ENCODE peak calls at places on chromosome 12, in eight cellular contexts. A, W, P, X, Z, E, H and C are unnamed samples.

GRCh38 chr12:11059784-11060183 is 2.3 kb downstream of the TAS2R46 start:
- DNase-seq in A (peak), E (no peak), W (no peak), Z (no peak), X (no peak), P (no peak), H (no peak), C (no peak)

GRCh38 chr12:27334052-27334720 is 1.6 kb downstream of the BMAL2 start:
- DNase-seq in E (no peak), Z (no peak), W (no peak), H (no peak), P (no peak), A (no peak), X (no peak), C (no peak)

GRCh38 chr12:51437471-51437870 is 12.8 kb downstream of the SLC4A8 start:
- DNase-seq in A (no peak), P (no peak), E (no peak), W (no peak), H (no peak), X (no peak), Z (no peak), C (no peak)

GRCh38 chr12:56115329-56115728 is 1.1 kb upstream of the RPL41 start:
- DNase-seq in W (peak), A (peak), H (no peak), E (no peak), Z (no peak), X (no peak), P (peak), C (no peak)

GRCh38 chr12:26122681-26123481 is 2.0 kb downstream of the BHLHE41 start:
- DNase-seq in H (peak), A (peak), X (no peak), E (no peak), Z (peak), P (peak), W (peak), C (no peak)

GRCh38 chr12:27486986-27487385 is 37.0 kb upstream of the PPFIBP1 start:
- DNase-seq in A (no peak), W (no peak), X (no peak), E (peak), H (no peak), Z (no peak), P (no peak), C (no peak)

GRCh38 chr12:30862486-30862885 is 64.1 kb upstream of the TSPAN11 start:
- DNase-seq in H (peak), E (no peak), A (no peak), P (no peak), Z (no peak), X (peak), W (no peak), C (no peak)

GRCh38 chr12:76023069-76023690 is 8.4 kb downstream of the PHLDA1 start:
- DNase-seq in H (no peak), E (no peak), P (no peak), W (no peak), A (no peak), X (no peak), Z (no peak), C (no peak)

GRCh38 chr12:130026608-130027176 is 122.9 kb upstream of the TMEM132D start:
- DNase-seq in X (no peak), P (peak), E (no peak), Z (peak), H (peak), W (peak), A (no peak), C (no peak)

GRCh38 chr12:101235686-101236085 is 25.6 kb upstream of the SLC5A8 start:
- DNase-seq in A (no peak), P (no peak), E (no peak), X (no peak), Z (no peak), W (no peak), H (no peak), C (no peak)

GRCh38 chr12:2336409-2336829 is 283.6 kb downstream of the CACNA1C start:
- DNase-seq in E (peak), P (peak), A (peak), W (no peak), Z (no peak), H (peak), X (no peak), C (no peak)

GRCh38 chr12:71439613-71440392 is at the start of gene LGR5:
- DNase-seq in Z (peak), E (no peak), P (peak), H (no peak), A (peak), X (no peak), W (peak), C (peak)

GRCh38 chr12:57368349-57369095 is 62.3 kb downstream of the R3HDM2 start:
- DNase-seq in W (no peak), P (peak), Z (no peak), E (no peak), X (no peak), H (no peak), A (no peak), C (no peak)

GRCh38 chr12:108360487-108360886 is 21.4 kb upstream of the CMKLR1 start:
- DNase-seq in X (no peak), Z (no peak), W (no peak), H (peak), P (no peak), E (no peak), A (peak), C (no peak)

GRCh38 chr12:124520258-124520657 is 47.2 kb downstream of the NCOR2 start:
- DNase-seq in P (peak), E (no peak), H (no peak), W (no peak), X (peak), Z (no peak), A (peak), C (no peak)

GRCh38 chr12:57838594-57839302 is 7.8 kb downstream of the CTDSP2 start:
- DNase-seq in P (no peak), W (no peak), E (no peak), Z (no peak), H (no peak), X (no peak), A (no peak), C (no peak)

GRCh38 chr12:4388662-4389061 is 9.2 kb upstream of the FGF23 start:
- DNase-seq in E (no peak), X (no peak), A (no peak), P (no peak), W (no peak), H (no peak), Z (no peak), C (no peak)

GRCh38 chr12:51349026-51349425 is 2.5 kb upstream of the CELA1 start:
- DNase-seq in E (peak), Z (no peak), P (no peak), A (peak), W (no peak), H (no peak), X (no peak), C (no peak)

DNA sequence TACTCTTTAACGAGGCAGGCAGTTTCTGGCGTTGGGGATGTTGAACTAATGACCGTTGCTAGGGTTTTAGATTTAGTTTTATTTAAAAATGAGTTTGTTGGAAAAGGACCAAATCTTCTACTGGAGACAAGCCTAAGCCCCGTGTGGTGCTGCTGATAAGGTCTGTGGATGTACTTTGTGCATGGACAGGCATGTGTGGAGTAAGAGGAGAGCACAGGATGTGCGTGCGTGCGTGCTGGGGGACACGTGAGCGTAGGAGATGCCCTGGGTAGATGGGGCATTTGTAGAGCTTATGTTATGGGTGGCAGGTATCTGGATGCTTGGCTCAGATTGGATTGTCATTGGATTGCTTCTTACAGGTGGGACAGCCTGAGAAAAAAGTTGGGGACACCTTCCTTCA is 5.7 kb downstream of the NTF3 start:
- DNase-seq in W (no peak), H (no peak), Z (no peak), X (no peak), P (no peak), A (no peak), E (no peak), C (no peak)
- TF ChIP-seq CTCF in W (no peak), H (no peak), Z (no peak), X (no peak), P (no peak), A (no peak), E (no peak), C (no peak)

DNA sequence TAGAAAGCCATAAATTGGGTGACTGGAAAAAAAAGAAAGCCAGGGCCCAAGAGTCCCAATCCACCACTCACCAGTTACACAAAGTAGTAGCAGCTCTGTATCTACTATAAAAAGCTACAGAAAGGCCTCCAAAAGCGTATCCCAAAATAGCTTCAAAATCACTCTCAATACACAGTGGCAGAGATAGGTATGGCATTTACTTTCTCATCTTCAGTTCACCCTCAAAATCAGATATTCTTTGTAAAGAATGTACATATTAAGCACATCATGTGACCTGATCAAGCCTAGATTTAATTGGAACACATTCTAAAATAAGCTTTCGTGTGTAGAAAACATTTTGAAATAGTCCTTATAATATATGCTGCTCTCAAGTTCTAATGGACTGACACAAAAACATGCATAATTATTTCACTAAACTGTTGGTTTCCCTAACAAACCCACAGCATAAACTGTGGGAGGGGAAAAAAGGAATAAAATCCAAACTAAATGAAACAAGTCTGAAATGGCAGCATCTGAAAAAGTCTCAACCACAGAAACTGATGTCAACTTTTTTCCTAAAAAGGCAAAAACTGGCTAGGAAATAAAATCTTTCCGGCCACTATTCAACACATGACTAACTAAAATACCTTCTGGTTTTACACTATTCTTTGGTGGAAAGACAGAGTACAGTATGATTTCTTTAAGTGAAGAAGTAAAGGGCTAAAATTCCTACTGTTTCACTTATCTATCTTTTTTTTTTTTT is 25.9 kb downstream of the UBE2N start:
- DNase-seq in P (no peak), E (no peak), W (no peak), X (no peak), H (peak), A (no peak), Z (no peak), C (no peak)
- TF ChIP-seq CTCF in P (no peak), E (no peak), W (no peak), X (no peak), H (no peak), A (no peak), Z (no peak), C (peak)

GRCh38 chr12:91422811-91423210 is 240.2 kb upstream of the DCN start:
- DNase-seq in H (no peak), X (no peak), A (no peak), P (no peak), Z (no peak), W (no peak), E (no peak), C (no peak)

GRCh38 chr12:91424506-91424905 is 241.9 kb upstream of the DCN start:
- DNase-seq in X (no peak), W (no peak), Z (no peak), E (no peak), P (no peak), H (no peak), A (no peak), C (no peak)

GRCh38 chr12:91419809-91420208 is 237.2 kb upstream of the DCN start:
- DNase-seq in H (peak), P (no peak), W (no peak), Z (no peak), E (no peak), A (no peak), X (no peak), C (no peak)

GRCh38 chr12:91423336-91424050 is 240.9 kb upstream of the DCN start:
- DNase-seq in W (no peak), H (no peak), X (no peak), A (no peak), E (no peak), Z (no peak), P (no peak), C (no peak)

GRCh38 chr12:91422107-91422506 is 239.5 kb upstream of the DCN start:
- DNase-seq in H (no peak), E (no peak), A (no peak), Z (no peak), W (no peak), P (no peak), X (no peak), C (no peak)
- TF ChIP-seq CTCF in H (no peak), E (no peak), A (no peak), Z (no peak), W (no peak), P (no peak), X (no peak), C (no peak)

DNA sequence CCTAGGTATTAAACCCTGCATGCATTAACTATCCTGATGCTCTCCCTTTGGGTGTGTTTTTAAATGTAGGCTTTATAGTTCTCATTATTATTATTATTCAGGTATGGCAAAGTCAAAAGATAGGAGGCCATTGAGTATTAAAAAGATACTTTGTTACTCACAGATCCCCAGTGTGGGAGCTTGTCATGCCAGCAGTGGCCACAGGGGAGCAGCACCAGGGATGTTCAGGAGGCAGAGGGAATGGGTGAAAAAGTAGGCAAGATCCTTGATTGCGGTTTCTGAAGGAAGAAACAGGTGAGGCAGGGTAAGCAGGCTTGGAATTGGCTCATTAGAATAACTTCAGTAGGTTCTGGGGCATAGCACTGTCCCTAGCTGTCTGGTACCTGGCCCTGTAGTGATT is 382.2 kb downstream of the MED13L start:
- DNase-seq in W (no peak), E (no peak), X (no peak), H (no peak), P (peak), A (no peak), Z (no peak), C (no peak)
- TF ChIP-seq CTCF in W (peak), E (peak), X (peak), H (peak), P (no peak), A (peak), Z (peak), C (peak)

GRCh38 chr12:7142809-7143465 is 12.8 kb downstream of the CLSTN3 start:
- DNase-seq in P (no peak), X (no peak), W (no peak), H (no peak), Z (no peak), E (no peak), A (no peak), C (peak)

GRCh38 chr12:7144414-7145120 is 14.4 kb downstream of the CLSTN3 start:
- DNase-seq in H (no peak), X (no peak), A (no peak), W (peak), P (no peak), E (no peak), Z (no peak), C (peak)

GRCh38 chr12:7141351-7142005 is 11.3 kb downstream of the CLSTN3 start:
- DNase-seq in A (no peak), X (no peak), Z (no peak), H (no peak), E (no peak), W (no peak), P (no peak), C (no peak)

GRCh38 chr12:7143564-7143963 is 13.4 kb downstream of the CLSTN3 start:
- DNase-seq in Z (no peak), X (no peak), E (no peak), H (no peak), W (no peak), A (no peak), P (no peak), C (no peak)

GRCh38 chr12:7142057-7142644 is 12.0 kb downstream of the CLSTN3 start:
- DNase-seq in P (peak), W (peak), H (no peak), Z (peak), E (no peak), A (peak), X (no peak), C (peak)
- TF ChIP-seq CTCF in P (peak), W (peak), H (peak), Z (peak), E (peak), A (peak), X (peak), C (peak)

DNA sequence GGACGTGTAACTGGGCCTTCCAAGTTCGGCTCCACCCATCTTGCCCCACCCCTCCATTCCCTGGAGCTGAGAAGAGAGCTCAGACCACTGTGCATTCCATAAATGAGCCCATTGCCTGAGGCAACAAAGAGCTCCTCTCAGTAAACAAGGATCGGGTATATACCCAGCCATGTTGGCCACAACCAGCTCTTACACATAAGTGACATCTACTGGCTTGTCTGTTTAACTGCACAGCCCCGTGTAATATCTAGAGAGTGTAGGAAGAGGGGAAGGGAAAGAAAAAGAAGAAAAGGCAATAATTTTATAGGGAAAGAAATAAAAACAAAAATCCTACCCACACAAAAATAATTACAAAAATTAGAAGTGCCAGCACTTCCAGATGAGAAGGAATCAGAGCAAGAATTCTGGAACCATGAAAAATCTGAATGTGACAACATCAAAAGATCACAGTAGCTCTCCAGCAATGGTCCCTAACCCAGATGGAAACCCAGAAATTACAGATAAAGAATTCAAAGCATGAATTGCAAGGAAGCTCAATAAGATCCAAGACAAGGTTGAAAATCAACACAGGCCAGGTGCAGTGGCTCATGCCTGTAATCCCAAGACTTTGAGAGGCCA is 308.1 kb downstream of the RPAP3 start:
- DNase-seq in W (peak), A (peak), P (peak), E (no peak), X (peak), Z (no peak), H (peak), C (no peak)
- TF ChIP-seq CTCF in W (peak), A (peak), P (no peak), E (peak), X (peak), Z (peak), H (peak), C (peak)

DNA sequence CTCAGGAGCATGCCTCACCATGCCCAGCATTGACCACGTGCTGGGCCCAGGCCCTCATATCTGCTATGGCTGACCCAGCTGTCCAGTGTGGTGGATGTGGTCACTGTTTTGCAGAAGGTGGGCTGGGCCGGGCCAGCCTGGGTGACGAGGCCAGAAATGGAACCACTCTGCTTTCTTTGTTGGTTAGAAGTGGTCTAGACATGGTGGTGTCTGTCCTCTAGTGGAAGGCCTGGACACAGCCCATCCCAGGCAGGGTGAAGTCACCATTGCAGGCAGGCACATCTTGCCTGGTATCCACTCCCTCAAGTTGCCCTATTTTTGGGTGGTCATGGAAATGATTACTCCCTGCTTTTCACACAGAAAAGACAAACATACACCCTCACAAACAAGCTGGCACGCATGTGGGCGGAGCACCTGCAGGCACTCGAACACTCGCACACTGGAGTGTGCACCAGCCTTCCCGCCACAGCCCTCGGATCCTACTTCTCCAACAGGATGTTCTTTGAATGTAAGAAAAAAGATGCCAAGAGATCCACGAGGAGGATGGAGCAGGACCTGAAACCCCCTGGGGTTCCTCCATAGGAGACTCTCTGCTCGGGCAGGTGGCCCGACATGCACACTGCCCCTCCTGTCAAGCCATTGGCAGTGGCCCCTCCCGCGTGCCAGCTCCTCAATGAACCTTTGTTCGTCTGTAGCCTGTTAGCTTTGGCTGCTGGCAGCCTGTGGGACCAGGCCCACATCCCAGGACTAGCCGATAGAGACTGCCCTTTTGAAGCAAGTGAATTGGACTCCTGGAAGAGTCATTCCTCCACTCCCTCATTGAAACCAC is 38.4 kb downstream of the MLXIP start:
- DNase-seq in Z (no peak), E (no peak), X (no peak), P (no peak), W (no peak), A (no peak), H (no peak), C (peak)
- TF ChIP-seq CTCF in Z (no peak), E (no peak), X (no peak), P (no peak), W (no peak), A (peak), H (peak), C (peak)

DNA sequence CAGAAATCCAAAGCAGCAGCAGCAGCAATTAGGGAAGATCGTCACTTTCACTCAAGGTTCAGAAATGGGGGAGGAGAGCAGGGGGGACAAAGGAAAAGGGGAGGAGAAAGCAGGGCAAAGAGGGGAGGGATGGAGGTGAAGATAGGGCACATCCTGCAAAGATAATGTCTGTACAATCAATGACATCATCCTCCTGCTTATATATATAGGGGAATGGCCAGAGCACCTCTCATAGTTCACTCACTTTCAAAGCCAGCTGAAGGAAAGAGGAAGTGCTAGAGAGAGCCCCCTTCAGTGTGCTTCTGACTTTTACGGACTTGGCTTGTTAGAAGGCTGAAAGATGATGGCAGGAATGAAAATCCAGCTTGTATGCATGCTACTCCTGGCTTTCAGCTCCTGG is at the start of gene NTS:
- DNase-seq in X (no peak), Z (no peak), W (peak), E (no peak), A (no peak), P (no peak), H (no peak), C (no peak)
- TF ChIP-seq CTCF in X (no peak), Z (no peak), W (no peak), E (no peak), A (no peak), P (no peak), H (peak), C (no peak)